ENCODE peak calls at places on chromosome 5, in eight cellular contexts. M is non-pigmented ciliary epithelial cell; W is stimulated activated naive CD4-positive, alpha-beta T cell; L is NCI-H1694; C is A549; R is HEK293T; G is HFFc6; H is kidney tubule cell. E is an unnamed sample.

GRCh38 chr5:113514263-113514590 is 733 bp downstream of the YTHDC2 start:
- DNase-seq in W (no peak), G (no peak), L (no peak), H (no peak), R (no peak), C (no peak), M (no peak), E (no peak)

GRCh38 chr5:151037561-151038291 is 17.3 kb downstream of the GPX3 start:
- DNase-seq in M (no peak), R (no peak), W (no peak), L (no peak), H (peak; percentile 64), G (peak; percentile 75), C (no peak), E (no peak)

GRCh38 chr5:170633235-170634041 is 129.6 kb downstream of the KCNIP1 start:
- DNase-seq in L (no peak), H (peak; percentile 84), G (peak; percentile 66), C (peak; percentile 77), R (peak; percentile 93), W (no peak), M (peak; percentile 34), E (peak; percentile 24)

GRCh38 chr5:127320032-127320945 is 29.7 kb downstream of the MEGF10 start:
- DNase-seq in G (no peak), W (no peak), C (no peak), L (no peak), R (no peak), H (peak; percentile 84), M (peak; percentile 30), E (no peak)

GRCh38 chr5:156475831-156476551 is 149.0 kb downstream of the SGCD start:
- DNase-seq in L (no peak), C (peak; percentile 31), W (no peak), H (peak; percentile 95), M (peak; percentile 37), R (no peak), G (peak; percentile 78), E (peak; percentile 80)

GRCh38 chr5:43649256-43649655 is 46.3 kb downstream of the NNT start:
- DNase-seq in M (peak; percentile 45), G (peak; percentile 75), R (no peak), H (peak; percentile 15), W (no peak), L (no peak), C (no peak), E (no peak)

GRCh38 chr5:82603280-82603987 is 325.3 kb upstream of the RPS23 start:
- DNase-seq in M (no peak), W (no peak), H (peak; percentile 42), L (no peak), G (no peak), R (no peak), C (no peak), E (no peak)

GRCh38 chr5:180143656-180144364 is 65.2 kb downstream of the RASGEF1C start:
- DNase-seq in W (no peak), H (no peak), M (no peak), G (no peak), L (no peak), R (no peak), C (no peak), E (no peak)

GRCh38 chr5:104859437-104859836 is 1296.8 kb upstream of the NUDT12 start:
- DNase-seq in L (no peak), W (no peak), H (no peak), G (no peak), R (no peak), C (no peak), M (peak; percentile 10), E (no peak)

GRCh38 chr5:73911761-73912393 is 285.9 kb downstream of the ARHGEF28 start:
- DNase-seq in C (no peak), R (no peak), H (no peak), W (no peak), G (no peak), M (no peak), L (peak; percentile 93), E (no peak)

E was measured in BJ.